ENCODE peak calls at places on chromosomes 13 and 19, in ten cellular contexts. E is breast epithelium, H is left lung, U is upper lobe of right lung, Y is A673, C is endothelial cell of umbilical vein, A is RWPE1, V is thoracic aorta, D is endodermal cell, G is ascending aorta. Q is an unnamed sample.

GRCh38 chr19:12806242-12807131 is at the start of gene RNASEH2A:
- DNase-seq in H (peak; percentile 92), Y (peak; percentile 97), U (peak; percentile 95), G (peak; percentile 94), E (peak; percentile 86), D (peak; percentile 96), A (peak; percentile 88), V (no peak), C (peak; percentile 88), Q (peak; percentile 91)

GRCh38 chr13:79541426-79542049 is 60.6 kb downstream of the NDFIP2 start:
- DNase-seq in H (no peak), C (peak; percentile 79), Y (peak; percentile 73), U (no peak), V (no peak), G (no peak), A (peak; percentile 36), E (no peak), D (no peak), Q (no peak)

GRCh38 chr13:91572944-91573535 is 174.6 kb downstream of the GPC5 start:
- DNase-seq in C (no peak), G (no peak), H (no peak), U (no peak), A (no peak), E (no peak), D (no peak), V (no peak), Y (no peak), Q (no peak)

GRCh38 chr13:34816543-34816942 is 125.5 kb upstream of the NBEA start:
- DNase-seq in Y (no peak), U (no peak), G (no peak), H (no peak), D (no peak), E (no peak), V (no peak), C (no peak), A (no peak), Q (no peak)

GRCh38 chr13:33328691-33329090 is 43.1 kb upstream of the STARD13 start:
- DNase-seq in H (no peak), A (no peak), U (no peak), C (no peak), G (no peak), D (no peak), Y (peak; percentile 50), V (no peak), E (no peak), Q (no peak)

GRCh38 chr19:11238041-11238440 is 1.4 kb upstream of the ANGPTL8 start:
- DNase-seq in U (no peak), V (no peak), Y (no peak), E (no peak), G (no peak), D (no peak), C (no peak), H (no peak), A (no peak), Q (no peak)

GRCh38 chr13:111661776-111662175 is 341.3 kb downstream of the TEX29 start:
- DNase-seq in E (no peak), H (no peak), D (no peak), Y (no peak), U (no peak), G (no peak), A (no peak), C (no peak), V (no peak), Q (no peak)

GRCh38 chr13:38954291-38954690 is 36.3 kb downstream of the STOML3 start:
- DNase-seq in U (no peak), A (no peak), G (no peak), Y (no peak), C (peak; percentile 41), D (no peak), H (no peak), V (no peak), E (no peak), Q (no peak)

GRCh38 chr19:42396542-42397314 is 6.6 kb upstream of the CNFN start:
- DNase-seq in U (peak; percentile 99), C (peak; percentile 100), G (peak; percentile 99), V (peak; percentile 87), E (peak; percentile 99), Y (peak; percentile 99), A (peak; percentile 100), H (peak; percentile 98), D (peak; percentile 100), Q (peak; percentile 99)

GRCh38 chr19:51224163-51224641 is 678 bp upstream of the CD33 start:
- DNase-seq in D (no peak), G (no peak), E (no peak), A (no peak), Y (no peak), H (no peak), U (no peak), C (no peak), V (no peak), Q (no peak)

GRCh38 chr13:91647361-91647970 is 249.0 kb downstream of the GPC5 start:
- DNase-seq in H (no peak), D (peak; percentile 92), Y (peak; percentile 31), U (no peak), V (no peak), E (no peak), A (peak; percentile 21), G (no peak), C (no peak), Q (peak; percentile 72)

GRCh38 chr19:53780506-53780905 is 43.6 kb downstream of the NLRP12 start:
- DNase-seq in Y (no peak), D (peak; percentile 61), U (no peak), C (no peak), H (no peak), V (no peak), G (no peak), E (no peak), A (no peak), Q (no peak)

GRCh38 chr19:46748325-46749109 is 2.3 kb upstream of the STRN4 start:
- DNase-seq in U (peak; percentile 84), E (no peak), C (peak; percentile 69), G (no peak), D (peak; percentile 93), V (no peak), A (no peak), Y (peak; percentile 81), H (no peak), Q (peak; percentile 70)

GRCh38 chr13:33649212-33649917 is 168.6 kb upstream of the RFC3 start:
- DNase-seq in C (no peak), Y (no peak), G (no peak), D (no peak), H (no peak), U (no peak), A (no peak), E (no peak), V (no peak), Q (no peak)

DNA sequence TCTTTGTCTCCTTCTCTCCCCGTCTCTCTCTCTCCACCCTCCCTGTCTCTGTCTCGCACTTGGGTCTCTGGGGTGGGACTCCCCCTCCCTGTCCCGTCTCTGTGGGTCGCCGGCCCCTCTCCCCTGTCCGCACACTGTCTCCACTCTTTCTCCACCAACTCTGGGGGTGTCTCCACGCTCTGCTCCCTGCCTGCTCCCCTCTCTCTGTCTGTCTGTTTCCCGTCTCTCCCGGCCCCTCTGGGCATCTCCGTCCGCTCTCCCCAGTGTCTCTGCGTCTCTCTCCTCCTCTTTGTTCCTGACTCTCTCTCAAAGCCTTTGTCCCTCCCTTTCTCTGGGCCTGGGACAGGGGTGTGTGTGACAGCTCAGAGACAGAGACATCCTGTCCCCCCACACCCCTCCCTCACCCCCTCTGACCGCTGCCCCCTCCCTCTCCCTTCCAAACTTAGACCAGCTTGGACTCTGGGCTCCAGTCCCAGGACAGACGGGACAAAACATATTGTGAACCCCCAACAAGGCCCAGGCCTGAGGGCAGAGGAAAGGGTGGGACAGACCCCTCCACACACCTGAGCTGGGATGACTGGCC is 661 bp upstream of the SBK3 start:
- DNase-seq in G (no peak), V (no peak), E (no peak), Y (no peak), A (no peak), D (no peak), U (no peak), H (no peak), C (no peak), Q (no peak)
- H3K27ac ChIP-seq in G (peak overlapping the region; percentile 16), V (no peak overlapping the region), E (peak overlapping the region; percentile 91), Y (no peak overlapping the region), A (no peak overlapping the region), D (no peak overlapping the region), U (no peak overlapping the region), H (no peak overlapping the region), C (no peak overlapping the region), Q (no peak overlapping the region)

DNA sequence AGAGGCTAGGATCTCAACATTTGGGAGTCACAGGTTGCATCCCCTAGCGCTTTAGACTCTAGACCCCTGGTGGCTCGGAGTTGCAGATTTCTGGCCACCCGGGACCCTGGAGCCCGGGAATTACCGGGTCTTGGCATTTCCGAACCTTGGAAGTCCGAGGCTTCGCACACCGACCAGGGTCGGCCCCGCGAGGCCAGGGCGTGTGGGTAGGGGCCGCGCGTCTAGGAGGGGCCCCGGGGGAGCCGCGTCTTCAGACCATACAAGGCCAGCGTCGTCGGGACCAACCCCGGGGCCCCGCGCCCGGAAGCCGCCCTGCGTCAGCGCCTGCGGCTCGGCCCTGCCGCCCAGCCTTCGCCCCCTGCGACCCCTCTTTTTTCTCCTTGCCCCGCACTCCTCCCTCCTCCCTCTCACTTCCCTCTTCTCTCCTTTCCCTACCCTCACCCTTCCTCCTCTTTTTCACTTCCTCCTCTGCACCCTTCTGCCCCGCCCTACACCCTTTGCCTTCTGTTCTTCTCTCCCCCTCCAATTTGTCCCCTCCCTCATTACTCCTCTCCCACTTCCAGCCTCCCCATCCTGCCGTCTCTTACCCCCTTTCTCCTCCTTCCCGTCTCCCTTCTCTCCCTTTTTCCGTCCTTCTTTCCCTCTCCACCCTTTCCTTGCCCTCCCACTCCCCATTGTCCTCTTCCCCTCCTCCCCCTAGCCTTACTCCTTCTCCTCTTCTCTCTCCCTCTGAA is 2.4 kb upstream of the PLEKHG2 start:
- DNase-seq in E (no peak), Y (no peak), U (peak; percentile 92), G (peak; percentile 90), A (no peak), H (peak; percentile 84), C (peak; percentile 68), D (no peak), V (no peak), Q (no peak)
- TF ChIP-seq CTCF in E (peak; percentile 8), Y (no peak), U (no peak), G (no peak), A (no peak), H (no peak), C (no peak), D (peak; percentile 46), V (no peak), Q (no peak)

DNA sequence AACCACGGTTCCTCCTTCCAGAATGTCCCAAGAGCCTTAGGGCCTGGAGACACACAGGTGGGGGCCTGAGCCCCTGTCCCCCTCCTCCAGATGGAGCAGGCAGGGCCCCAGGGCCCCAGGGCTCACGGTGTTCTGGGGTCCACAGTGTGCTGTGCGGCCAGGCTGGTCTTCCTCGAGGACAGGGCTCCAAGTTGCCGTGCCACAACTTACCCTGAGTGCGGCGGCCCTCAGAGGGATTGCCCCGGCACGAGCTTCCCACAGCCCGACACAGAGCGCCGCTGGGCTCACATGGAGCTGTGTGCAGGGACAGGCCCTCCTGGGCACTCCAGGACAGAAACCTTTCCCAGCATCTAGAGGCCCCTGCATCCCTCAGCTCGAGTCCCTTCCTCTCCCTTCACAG is 160.8 kb downstream of the KDM4B start:
- DNase-seq in U (no peak), H (no peak), A (no peak), V (no peak), Y (no peak), E (no peak), G (no peak), C (no peak), D (no peak), Q (no peak)
- H3K27ac ChIP-seq in U (no peak overlapping the region), H (no peak overlapping the region), A (no peak overlapping the region), V (no peak overlapping the region), Y (peak overlapping the region; percentile 75), E (peak overlapping the region; percentile 5), G (no peak overlapping the region), C (no peak overlapping the region), D (peak overlapping the region; percentile 80), Q (peak overlapping the region; percentile 22)

GRCh38 chr13:20128459-20128927 is 32.4 kb downstream of the GJA3 start:
- DNase-seq in E (no peak), G (no peak), D (peak; percentile 72), Y (no peak), V (no peak), U (peak; percentile 76), A (no peak), C (no peak), H (no peak), Q (peak; percentile 38)
- TF ChIP-seq CTCF in E (no peak), G (no peak), D (peak; percentile 74), Y (peak; percentile 36), V (no peak), U (peak; percentile 30), A (peak; percentile 47), C (no peak), H (peak; percentile 26), Q (peak; percentile 63)